ENCODE peak calls at places on chromosome 7, in nine cellular contexts. O, X, Y, E, V, C, N, L and T are unnamed samples.

GRCh38 chr7:126803060-126803665 is 449.6 kb downstream of the GRM8 start:
- DNase-seq in O (peak), X (peak), Y (peak), E (peak), V (peak), C (peak), N (peak), L (peak), T (peak)

GRCh38 chr7:129144834-129145668 is 544 bp downstream of the TSPAN33 start:
- DNase-seq in O (no peak), X (peak), Y (no peak), E (no peak), V (no peak), C (no peak), N (no peak), L (no peak), T (no peak)

GRCh38 chr7:26078437-26079362 is 73.3 kb upstream of the NFE2L3 start:
- DNase-seq in O (peak), X (peak), Y (peak), E (peak), V (peak), C (peak), N (peak), L (peak), T (peak)

GRCh38 chr7:4837041-4837813 is 24.6 kb downstream of the PAPOLB start:
- DNase-seq in O (no peak), X (no peak), Y (no peak), E (no peak), V (no peak), C (no peak), N (no peak), L (no peak), T (no peak)

GRCh38 chr7:33722383-33723096 is 182.8 kb upstream of the BMPER start:
- DNase-seq in O (no peak), X (no peak), Y (no peak), E (peak), V (no peak), C (peak), N (peak), L (no peak), T (no peak)

GRCh38 chr7:30977896-30978564 is 14.3 kb downstream of the GHRHR start:
- DNase-seq in O (no peak), X (no peak), Y (peak), E (no peak), V (peak), C (peak), N (peak), L (no peak), T (peak)

GRCh38 chr7:116180302-116180701 is 30.0 kb upstream of the TES start:
- DNase-seq in O (peak), X (no peak), Y (peak), E (peak), V (peak), C (peak), N (peak), L (peak), T (no peak)

GRCh38 chr7:137445998-137446397 is 102.5 kb upstream of the PTN start:
- DNase-seq in O (no peak), X (no peak), Y (no peak), E (no peak), V (no peak), C (no peak), N (no peak), L (no peak), T (no peak)

GRCh38 chr7:108012499-108013430 is 9.8 kb upstream of the LAMB1 start:
- DNase-seq in O (no peak), X (no peak), Y (no peak), E (no peak), V (no peak), C (peak), N (peak), L (no peak), T (no peak)

GRCh38 chr7:45138433-45139267 is 18.9 kb upstream of the RAMP3 start:
- DNase-seq in O (no peak), X (no peak), Y (no peak), E (no peak), V (no peak), C (no peak), N (no peak), L (no peak), T (no peak)

GRCh38 chr7:136923111-136923510 is 54.7 kb downstream of the CHRM2 start:
- DNase-seq in O (no peak), X (no peak), Y (no peak), E (peak), V (no peak), C (peak), N (peak), L (no peak), T (no peak)

GRCh38 chr7:136214356-136214755 is 237.2 kb upstream of the MTPN start:
- DNase-seq in O (no peak), X (no peak), Y (no peak), E (no peak), V (no peak), C (no peak), N (no peak), L (no peak), T (no peak)